ENCODE peak calls at places on chromosomes 13 and 19, in seven cellular contexts. U is neural progenitor cell, L is left lung, X is progenitor cell of endocrine pancreas, G is HCT116, I is hepatocyte, H is right lobe of liver. Y is an unnamed sample.

GRCh38 chr13:76462003-76462402 is 424.2 kb downstream of the KCTD12 start:
- DNase-seq in U (no peak), H (no peak), I (no peak), L (no peak), G (no peak), X (no peak), Y (peak; percentile 13)

GRCh38 chr19:42554046-42554575 is 25.8 kb upstream of the CEACAM1 start:
- DNase-seq in I (no peak), L (no peak), G (no peak), X (no peak), U (no peak), H (no peak), Y (no peak)

GRCh38 chr19:13100871-13101589 is 1.6 kb downstream of the LYL1 start:
- DNase-seq in U (no peak), L (no peak), H (no peak), G (no peak), I (no peak), X (no peak), Y (peak; percentile 34)

GRCh38 chr13:110138009-110138699 is 168.8 kb downstream of the COL4A1 start:
- DNase-seq in H (peak; percentile 69), U (peak; percentile 56), G (peak; percentile 36), I (peak; percentile 81), L (peak; percentile 95), X (peak; percentile 45), Y (peak; percentile 83)

GRCh38 chr13:34943675-34944634 is 1.9 kb downstream of the NBEA start:
- DNase-seq in H (no peak), L (no peak), U (no peak), G (no peak), X (no peak), I (no peak), Y (no peak)

GRCh38 chr19:4575978-4576933 is 16.8 kb upstream of the SEMA6B start:
- DNase-seq in X (peak; percentile 74), I (peak; percentile 63), L (peak; percentile 89), U (peak; percentile 69), H (peak; percentile 78), G (no peak), Y (peak; percentile 71)

GRCh38 chr13:99995503-99996176 is 14.1 kb downstream of the ZIC2 start:
- DNase-seq in I (no peak), X (no peak), H (no peak), L (no peak), U (peak; percentile 59), G (no peak), Y (no peak)

GRCh38 chr13:76516013-76516412 is 370.2 kb downstream of the KCTD12 start:
- DNase-seq in L (no peak), U (no peak), H (no peak), G (no peak), I (no peak), X (no peak), Y (peak; percentile 40)

GRCh38 chr13:31761951-31762350 is 22.6 kb downstream of the RXFP2 start:
- DNase-seq in H (no peak), U (no peak), L (no peak), G (no peak), X (no peak), I (no peak), Y (no peak)

GRCh38 chr19:46824887-46825730 is 25.5 kb downstream of the AP2S1 start:
- DNase-seq in U (no peak), H (no peak), G (no peak), X (no peak), L (no peak), I (no peak), Y (peak; percentile 27)

GRCh38 chr13:97274782-97275252 is 52.7 kb downstream of the MBNL2 start:
- DNase-seq in I (no peak), X (no peak), H (no peak), G (no peak), L (no peak), U (no peak), Y (peak; percentile 48)

GRCh38 chr13:33345842-33346241 is 60.3 kb upstream of the STARD13 start:
- DNase-seq in X (no peak), U (no peak), G (no peak), H (no peak), I (no peak), L (no peak), Y (no peak)

GRCh38 chr13:111225184-111225583 is 95.3 kb upstream of the TEX29 start:
- DNase-seq in I (no peak), U (no peak), L (no peak), X (no peak), H (no peak), G (no peak), Y (no peak)

GRCh38 chr19:32570081-32570785 is 10.8 kb upstream of the PDCD5 start:
- DNase-seq in I (peak; percentile 76), L (no peak), X (peak; percentile 26), H (no peak), G (peak; percentile 26), U (peak; percentile 81), Y (peak; percentile 79)

GRCh38 chr19:8180018-8180417 is 29.2 kb upstream of the CERS4 start:
- DNase-seq in I (no peak), X (no peak), G (no peak), L (no peak), U (no peak), H (no peak), Y (no peak)

GRCh38 chr13:43303040-43303729 is 279.8 kb downstream of the DNAJC15 start:
- DNase-seq in L (no peak), G (no peak), I (peak; percentile 83), U (peak; percentile 82), X (peak; percentile 37), H (peak; percentile 78), Y (peak; percentile 35)

GRCh38 chr19:54523403-54523802 is 20.8 kb downstream of the LAIR2 start:
- DNase-seq in H (no peak), U (no peak), G (no peak), X (no peak), L (no peak), I (no peak), Y (peak; percentile 61)

GRCh38 chr19:30664358-30665058 is 292.3 kb downstream of the ZNF536 start:
- DNase-seq in L (no peak), U (peak; percentile 76), X (no peak), H (peak; percentile 88), G (no peak), I (peak; percentile 77), Y (no peak)

GRCh38 chr19:55467236-55468053 is 2.9 kb upstream of the C19orf85 start:
- DNase-seq in G (no peak), X (peak; percentile 68), L (peak; percentile 96), H (peak; percentile 77), I (peak; percentile 76), U (peak; percentile 70), Y (peak; percentile 65)

GRCh38 chr13:52374873-52375411 is 31.0 kb downstream of the THSD1 start:
- DNase-seq in G (no peak), X (no peak), L (no peak), U (no peak), H (no peak), I (no peak), Y (no peak)

GRCh38 chr19:2273356-2274184 is 8.4 kb downstream of the PEAK3 start:
- DNase-seq in H (peak; percentile 79), G (peak; percentile 59), L (peak; percentile 94), I (peak; percentile 85), U (peak; percentile 95), X (peak; percentile 88), Y (peak; percentile 73)

GRCh38 chr19:42468273-42468796 is 25.6 kb upstream of the CXCL17 start:
- DNase-seq in U (no peak), L (no peak), X (no peak), I (peak; percentile 62), H (no peak), G (peak; percentile 64), Y (peak; percentile 70)

GRCh38 chr13:44300895-44301638 is 72.6 kb upstream of the SERP2 start:
- DNase-seq in H (no peak), I (no peak), U (no peak), X (no peak), L (no peak), G (peak; percentile 36), Y (peak; percentile 98)

GRCh38 chr19:27971071-27971470 is 1241.9 kb downstream of the UQCRFS1 start:
- DNase-seq in I (peak; percentile 34), X (no peak), G (no peak), U (peak; percentile 86), L (no peak), H (no peak), Y (no peak)

GRCh38 chr19:18167011-18167410 is 6.6 kb upstream of the IFI30 start:
- DNase-seq in X (no peak), U (no peak), H (no peak), G (no peak), L (no peak), I (no peak), Y (no peak)

GRCh38 chr19:18160792-18161690 is 8.1 kb downstream of the PIK3R2 start:
- DNase-seq in U (peak; percentile 88), H (peak; percentile 81), L (peak; percentile 97), G (no peak), I (peak; percentile 90), X (peak; percentile 74), Y (peak; percentile 69)

GRCh38 chr19:18161691-18162039 is 8.7 kb downstream of the PIK3R2 start:
- DNase-seq in X (no peak), G (no peak), L (no peak), I (no peak), H (peak; percentile 60), U (no peak), Y (no peak)

GRCh38 chr19:18165794-18166544 is 7.6 kb upstream of the IFI30 start:
- DNase-seq in U (no peak), G (no peak), H (no peak), X (no peak), I (no peak), L (no peak), Y (no peak)

GRCh38 chr19:18164072-18164471 is 9.5 kb upstream of the IFI30 start:
- DNase-seq in I (no peak), H (no peak), X (no peak), U (no peak), G (no peak), L (no peak), Y (no peak)
- TF ChIP-seq CTCF in I (no peak), H (no peak), X (no peak), U (no peak), G (no peak), L (no peak), Y (no peak)

DNA sequence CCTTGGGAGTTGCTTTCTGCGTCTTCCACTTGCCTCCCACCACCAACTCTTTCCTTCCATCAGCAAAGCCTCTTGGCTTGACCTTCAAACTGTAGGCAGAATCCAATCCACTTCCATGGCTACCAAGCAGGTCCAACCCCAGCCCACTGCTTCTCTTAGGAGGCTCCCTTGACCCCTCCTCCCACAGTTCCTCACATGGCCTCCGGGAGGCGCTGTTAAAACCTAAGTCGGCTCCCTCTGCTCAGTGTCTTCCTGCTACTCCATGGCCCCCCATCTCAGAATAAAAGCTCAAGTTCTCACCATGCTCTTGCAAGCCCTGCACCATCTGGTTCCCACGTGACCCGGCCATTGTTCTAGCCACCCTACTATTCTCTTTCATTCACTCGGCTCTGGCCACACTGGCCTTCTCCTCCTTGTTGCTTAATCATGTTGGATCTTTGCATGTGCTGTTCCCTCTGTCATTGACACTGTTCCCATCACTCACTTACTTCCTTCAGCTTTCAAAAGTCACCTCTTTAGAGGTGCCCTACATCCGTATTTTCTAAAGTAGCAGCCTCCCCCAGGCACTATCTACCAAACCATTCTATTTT is 7.5 kb downstream of the IZUMO2 start:
- DNase-seq in U (peak; percentile 9), X (no peak), G (no peak), I (no peak), H (no peak), L (no peak), Y (no peak)
- TF ChIP-seq CTCF in U (peak; percentile 29), X (peak; percentile 25), G (peak; percentile 48), I (no peak), H (no peak), L (no peak), Y (no peak)

GRCh38 chr13:98586400-98587144 is 9.7 kb upstream of the STK24 start:
- DNase-seq in U (no peak), X (no peak), H (no peak), I (no peak), G (no peak), L (no peak), Y (no peak)
- TF ChIP-seq CTCF in U (no peak), X (no peak), H (no peak), I (no peak), G (no peak), L (no peak), Y (no peak)

GRCh38 chr13:68304287-68304893 is 1074.3 kb upstream of the PCDH9 start:
- DNase-seq in I (peak; percentile 57), H (no peak), L (no peak), G (peak; percentile 1), U (peak; percentile 35), X (no peak), Y (peak; percentile 62)
- TF ChIP-seq CTCF in I (peak; percentile 83), H (peak; percentile 67), L (peak; percentile 41), G (peak; percentile 47), U (peak; percentile 81), X (peak; percentile 74), Y (peak; percentile 60)

Y was measured in MCF 10A.